ENCODE peak calls at places on chromosome 12, in four cellular contexts. L is stimulated activated CD8-positive, alpha-beta memory T cell treated with anti-CD3 and anti-CD28 coated beads, Interleukin-7, amount 100 ng/mL, for 1 hour; B is GM03348; D is AG09319. Z is an unnamed sample.

GRCh38 chr12:12612403-12612802 is 727 bp downstream of the CREBL2 start:
- DNase-seq in L (no peak), D (no peak), B (peak), Z (peak)

GRCh38 chr12:91974541-91974940 is 171.1 kb downstream of the BTG1 start:
- DNase-seq in L (no peak), B (no peak), D (no peak), Z (peak)

GRCh38 chr12:129753596-129753995 is 150.2 kb downstream of the TMEM132D start:
- DNase-seq in D (no peak), L (no peak), B (no peak), Z (peak)

GRCh38 chr12:116535241-116535640 is 23.9 kb upstream of the MAP1LC3B2 start:
- DNase-seq in B (no peak), D (no peak), L (no peak), Z (no peak)

GRCh38 chr12:108333898-108334699 is 5.0 kb downstream of the CMKLR1 start:
- DNase-seq in B (no peak), D (no peak), L (no peak), Z (no peak)

GRCh38 chr12:172732-173161 is 41.2 kb downstream of the SLC6A12 start:
- DNase-seq in D (no peak), L (no peak), B (no peak), Z (no peak)

GRCh38 chr12:5716221-5716620 is 228.8 kb downstream of the ANO2 start:
- DNase-seq in D (no peak), L (no peak), B (peak), Z (no peak)

GRCh38 chr12:132282950-132283771 is 46.2 kb downstream of the GALNT9 start:
- DNase-seq in L (no peak), B (no peak), D (no peak), Z (no peak)

GRCh38 chr12:82519508-82519907 is 161.2 kb downstream of the METTL25 start:
- DNase-seq in D (no peak), B (no peak), L (no peak), Z (no peak)